ENCODE peak calls at places on chromosome 22, in four cellular contexts. O is fibroblast of mammary gland, E is choroid plexus epithelial cell, V is substantia nigra. H is an unnamed sample.

GRCh38 chr22:32808038-32808445 is 6.5 kb downstream of the TIMP3 start:
- DNase-seq in V (no peak), O (no peak), E (no peak), H (no peak)

GRCh38 chr22:30188911-30189310 is 57.6 kb downstream of the LIF start:
- DNase-seq in O (no peak), E (peak), V (no peak), H (no peak)

GRCh38 chr22:43883719-43884415 is 7.9 kb downstream of the PNPLA5 start:
- DNase-seq in O (no peak), E (no peak), V (no peak), H (no peak)

GRCh38 chr22:44595841-44596341 is 97.9 kb upstream of the RTL6 start:
- DNase-seq in E (no peak), O (peak), V (no peak), H (no peak)

GRCh38 chr22:40050258-40050657 is 55.5 kb downstream of the FAM83F start:
- DNase-seq in E (no peak), O (no peak), V (no peak), H (peak)

GRCh38 chr22:30267382-30268302 is 991 bp upstream of the OSM start:
- DNase-seq in E (no peak), V (no peak), O (no peak), H (no peak)

GRCh38 chr22:24412274-24412673 is 15.1 kb upstream of the ADORA2A start:
- DNase-seq in V (no peak), E (no peak), O (no peak), H (no peak)

GRCh38 chr22:28594784-28595324 is 84.8 kb downstream of the TTC28 start:
- DNase-seq in O (peak), E (peak), V (no peak), H (peak)

GRCh38 chr22:24997023-24997422 is 44.5 kb downstream of the KIAA1671 start:
- DNase-seq in O (no peak), V (no peak), E (no peak), H (no peak)

GRCh38 chr22:32558681-32559355 is 84.2 kb downstream of the FBXO7 start:
- DNase-seq in O (peak), E (peak), V (no peak), H (no peak)

GRCh38 chr22:44840611-44841322 is 88.4 kb downstream of the ARHGAP8 start:
- DNase-seq in V (no peak), E (no peak), O (no peak), H (no peak)

GRCh38 chr22:37457093-37457893 is 28.9 kb downstream of the MFNG start:
- DNase-seq in E (peak), V (peak), O (peak), H (peak)

GRCh38 chr22:48320671-48321515 is 1506.8 kb downstream of the BRD1 start:
- DNase-seq in V (no peak), E (no peak), O (no peak), H (no peak)

GRCh38 chr22:28146401-28147304 is 227.6 kb upstream of the PITPNB start:
- DNase-seq in E (peak), O (peak), V (no peak), H (no peak)